ENCODE peak calls at places on chromosomes 16 and 17, in nine cellular contexts. One of them, this sample, is unnamed.

GRCh38 chr16:66939366-66939765 is 4.0 kb downstream of the CES2 start:
- DNase-seq in thyroid gland: no peak
- DNase-seq in CMK: no peak
- DNase-seq in nephron progenitor cell: no peak
- DNase-seq in hepatic stellate cell: no peak
- DNase-seq in fibroblast of lung: no peak
- DNase-seq in heart left ventricle: no peak
- DNase-seq in breast epithelium: no peak
- DNase-seq in H7: no peak
- DNase-seq in this sample: no peak

GRCh38 chr16:9260665-9261064 is 169.2 kb downstream of the HAPSTR1 start:
- DNase-seq in CMK: no peak
- DNase-seq in heart left ventricle: peak; percentile 14
- DNase-seq in nephron progenitor cell: no peak
- DNase-seq in fibroblast of lung: no peak
- DNase-seq in thyroid gland: peak; percentile 26
- DNase-seq in breast epithelium: no peak
- DNase-seq in H7: no peak
- DNase-seq in hepatic stellate cell: no peak
- DNase-seq in this sample: no peak

GRCh38 chr17:81831957-81832607 is 1.0 kb downstream of the MCRIP1 start:
- DNase-seq in fibroblast of lung: no peak
- DNase-seq in breast epithelium: no peak
- DNase-seq in thyroid gland: peak; percentile 10
- DNase-seq in hepatic stellate cell: peak; percentile 68
- DNase-seq in nephron progenitor cell: no peak
- DNase-seq in heart left ventricle: no peak
- DNase-seq in CMK: no peak
- DNase-seq in H7: no peak
- DNase-seq in this sample: no peak

GRCh38 chr17:44376124-44376523 is 12.5 kb upstream of the FAM171A2 start:
- DNase-seq in hepatic stellate cell: peak; percentile 75
- DNase-seq in fibroblast of lung: peak; percentile 68
- DNase-seq in breast epithelium: no peak
- DNase-seq in nephron progenitor cell: peak; percentile 47
- DNase-seq in H7: peak; percentile 94
- DNase-seq in thyroid gland: peak; percentile 68
- DNase-seq in CMK: no peak
- DNase-seq in heart left ventricle: peak; percentile 42
- DNase-seq in this sample: no peak

GRCh38 chr16:87851141-87851587 is 18.1 kb downstream of the SLC7A5 start:
- DNase-seq in hepatic stellate cell: no peak
- DNase-seq in CMK: no peak
- DNase-seq in heart left ventricle: no peak
- DNase-seq in fibroblast of lung: no peak
- DNase-seq in thyroid gland: no peak
- DNase-seq in H7: no peak
- DNase-seq in nephron progenitor cell: no peak
- DNase-seq in breast epithelium: no peak
- DNase-seq in this sample: no peak

GRCh38 chr16:15576960-15577958 is 65.7 kb downstream of the MARF1 start:
- DNase-seq in nephron progenitor cell: no peak
- DNase-seq in H7: no peak
- DNase-seq in heart left ventricle: no peak
- DNase-seq in fibroblast of lung: no peak
- DNase-seq in CMK: no peak
- DNase-seq in hepatic stellate cell: no peak
- DNase-seq in breast epithelium: peak; percentile 85
- DNase-seq in thyroid gland: no peak
- DNase-seq in this sample: no peak

GRCh38 chr17:9676084-9676483 is 30.8 kb downstream of the USP43 start:
- DNase-seq in fibroblast of lung: no peak
- DNase-seq in heart left ventricle: no peak
- DNase-seq in thyroid gland: no peak
- DNase-seq in breast epithelium: no peak
- DNase-seq in hepatic stellate cell: no peak
- DNase-seq in H7: no peak
- DNase-seq in nephron progenitor cell: no peak
- DNase-seq in CMK: no peak
- DNase-seq in this sample: no peak

GRCh38 chr17:28597606-28598383 is 1.0 kb downstream of the SPAG5 start:
- DNase-seq in thyroid gland: no peak
- DNase-seq in hepatic stellate cell: no peak
- DNase-seq in fibroblast of lung: no peak
- DNase-seq in CMK: no peak
- DNase-seq in breast epithelium: no peak
- DNase-seq in H7: no peak
- DNase-seq in nephron progenitor cell: no peak
- DNase-seq in heart left ventricle: no peak
- DNase-seq in this sample: no peak

GRCh38 chr16:27355610-27356009 is 41.8 kb downstream of the IL4R start:
- DNase-seq in fibroblast of lung: peak; percentile 39
- DNase-seq in CMK: no peak
- DNase-seq in breast epithelium: no peak
- DNase-seq in thyroid gland: peak; percentile 18
- DNase-seq in nephron progenitor cell: peak; percentile 14
- DNase-seq in H7: peak; percentile 76
- DNase-seq in heart left ventricle: peak; percentile 33
- DNase-seq in hepatic stellate cell: peak; percentile 34
- DNase-seq in this sample: peak; percentile 73

GRCh38 chr17:43874293-43874692 is 27.3 kb downstream of the CD300LG start:
- DNase-seq in nephron progenitor cell: no peak
- DNase-seq in heart left ventricle: peak; percentile 48
- DNase-seq in fibroblast of lung: no peak
- DNase-seq in hepatic stellate cell: no peak
- DNase-seq in thyroid gland: no peak
- DNase-seq in breast epithelium: no peak
- DNase-seq in H7: no peak
- DNase-seq in CMK: no peak
- DNase-seq in this sample: peak; percentile 59

GRCh38 chr17:2926019-2926650 is 129.9 kb downstream of the RAP1GAP2 start:
- DNase-seq in CMK: peak; percentile 45
- DNase-seq in hepatic stellate cell: no peak
- DNase-seq in heart left ventricle: no peak
- DNase-seq in nephron progenitor cell: no peak
- DNase-seq in H7: no peak
- DNase-seq in thyroid gland: peak; percentile 88
- DNase-seq in fibroblast of lung: no peak
- DNase-seq in breast epithelium: peak; percentile 79
- DNase-seq in this sample: no peak

GRCh38 chr16:51245306-51245705 is 94.2 kb upstream of the SALL1 start:
- DNase-seq in thyroid gland: no peak
- DNase-seq in breast epithelium: no peak
- DNase-seq in nephron progenitor cell: peak; percentile 26
- DNase-seq in heart left ventricle: no peak
- DNase-seq in H7: no peak
- DNase-seq in CMK: no peak
- DNase-seq in hepatic stellate cell: no peak
- DNase-seq in fibroblast of lung: no peak
- DNase-seq in this sample: no peak

GRCh38 chr17:35065880-35066279 is 2.4 kb upstream of the RFFL start:
- DNase-seq in heart left ventricle: no peak
- DNase-seq in fibroblast of lung: no peak
- DNase-seq in thyroid gland: no peak
- DNase-seq in hepatic stellate cell: no peak
- DNase-seq in H7: no peak
- DNase-seq in CMK: no peak
- DNase-seq in nephron progenitor cell: no peak
- DNase-seq in breast epithelium: no peak
- DNase-seq in this sample: no peak

GRCh38 chr17:27807567-27808470 is 7.5 kb upstream of the NOS2 start:
- DNase-seq in thyroid gland: peak; percentile 12
- DNase-seq in hepatic stellate cell: no peak
- DNase-seq in fibroblast of lung: no peak
- DNase-seq in H7: no peak
- DNase-seq in heart left ventricle: no peak
- DNase-seq in CMK: no peak
- DNase-seq in breast epithelium: no peak
- DNase-seq in nephron progenitor cell: no peak
- DNase-seq in this sample: no peak

GRCh38 chr16:4057439-4057877 is 58.8 kb downstream of the ADCY9 start:
- DNase-seq in CMK: no peak
- DNase-seq in hepatic stellate cell: no peak
- DNase-seq in thyroid gland: no peak
- DNase-seq in H7: no peak
- DNase-seq in fibroblast of lung: no peak
- DNase-seq in nephron progenitor cell: no peak
- DNase-seq in heart left ventricle: no peak
- DNase-seq in breast epithelium: no peak
- DNase-seq in this sample: no peak

GRCh38 chr16:28104404-28104803 is 40.9 kb upstream of the GSG1L start:
- DNase-seq in nephron progenitor cell: no peak
- DNase-seq in thyroid gland: no peak
- DNase-seq in fibroblast of lung: no peak
- DNase-seq in H7: no peak
- DNase-seq in CMK: no peak
- DNase-seq in breast epithelium: no peak
- DNase-seq in heart left ventricle: no peak
- DNase-seq in hepatic stellate cell: no peak
- DNase-seq in this sample: no peak

GRCh38 chr16:66416981-66417700 is 10.0 kb upstream of the BEAN1 start:
- DNase-seq in hepatic stellate cell: no peak
- DNase-seq in breast epithelium: no peak
- DNase-seq in CMK: no peak
- DNase-seq in fibroblast of lung: no peak
- DNase-seq in H7: no peak
- DNase-seq in nephron progenitor cell: no peak
- DNase-seq in thyroid gland: no peak
- DNase-seq in heart left ventricle: no peak
- DNase-seq in this sample: no peak

GRCh38 chr17:81512984-81513668 is 527 bp upstream of the ACTG1 start:
- DNase-seq in CMK: no peak
- DNase-seq in heart left ventricle: peak; percentile 61
- DNase-seq in breast epithelium: peak; percentile 73
- DNase-seq in thyroid gland: peak; percentile 76
- DNase-seq in nephron progenitor cell: peak; percentile 65
- DNase-seq in fibroblast of lung: peak; percentile 59
- DNase-seq in hepatic stellate cell: no peak
- DNase-seq in H7: peak; percentile 92
- DNase-seq in this sample: peak; percentile 75

GRCh38 chr17:68343976-68344375 is 52.7 kb downstream of the ARSG start:
- DNase-seq in thyroid gland: no peak
- DNase-seq in hepatic stellate cell: no peak
- DNase-seq in fibroblast of lung: no peak
- DNase-seq in breast epithelium: no peak
- DNase-seq in H7: no peak
- DNase-seq in CMK: no peak
- DNase-seq in heart left ventricle: no peak
- DNase-seq in nephron progenitor cell: no peak
- DNase-seq in this sample: no peak

GRCh38 chr17:29278692-29279091 is 15.3 kb downstream of the NUFIP2 start:
- DNase-seq in thyroid gland: no peak
- DNase-seq in heart left ventricle: no peak
- DNase-seq in CMK: no peak
- DNase-seq in nephron progenitor cell: no peak
- DNase-seq in H7: no peak
- DNase-seq in hepatic stellate cell: no peak
- DNase-seq in fibroblast of lung: no peak
- DNase-seq in breast epithelium: no peak
- DNase-seq in this sample: no peak

GRCh38 chr17:4230142-4230541 is 33.6 kb downstream of the ANKFY1 start:
- DNase-seq in nephron progenitor cell: no peak
- DNase-seq in fibroblast of lung: peak; percentile 99
- DNase-seq in breast epithelium: no peak
- DNase-seq in heart left ventricle: peak; percentile 47
- DNase-seq in thyroid gland: peak; percentile 34
- DNase-seq in hepatic stellate cell: peak; percentile 86
- DNase-seq in H7: no peak
- DNase-seq in CMK: no peak
- DNase-seq in this sample: peak; percentile 68

GRCh38 chr17:82289822-82290541 is 16.5 kb upstream of the CSNK1D start:
- DNase-seq in breast epithelium: no peak
- DNase-seq in nephron progenitor cell: no peak
- DNase-seq in fibroblast of lung: no peak
- DNase-seq in heart left ventricle: no peak
- DNase-seq in CMK: no peak
- DNase-seq in thyroid gland: no peak
- DNase-seq in H7: no peak
- DNase-seq in hepatic stellate cell: no peak
- DNase-seq in this sample: no peak

GRCh38 chr16:7332611-7333010 is at the start of gene RBFOX1:
- DNase-seq in thyroid gland: no peak
- DNase-seq in hepatic stellate cell: no peak
- DNase-seq in heart left ventricle: no peak
- DNase-seq in nephron progenitor cell: no peak
- DNase-seq in CMK: no peak
- DNase-seq in H7: no peak
- DNase-seq in fibroblast of lung: no peak
- DNase-seq in breast epithelium: no peak
- DNase-seq in this sample: no peak

GRCh38 chr17:2158011-2158410 is 103.1 kb downstream of the HIC1 start:
- DNase-seq in CMK: no peak
- DNase-seq in H7: no peak
- DNase-seq in fibroblast of lung: peak; percentile 99
- DNase-seq in thyroid gland: no peak
- DNase-seq in nephron progenitor cell: no peak
- DNase-seq in breast epithelium: no peak
- DNase-seq in hepatic stellate cell: no peak
- DNase-seq in heart left ventricle: no peak
- DNase-seq in this sample: no peak

GRCh38 chr17:8887834-8888703 is 20.6 kb upstream of the PIK3R6 start:
- DNase-seq in hepatic stellate cell: peak; percentile 32
- DNase-seq in heart left ventricle: peak; percentile 44
- DNase-seq in nephron progenitor cell: peak; percentile 79
- DNase-seq in H7: peak; percentile 90
- DNase-seq in CMK: no peak
- DNase-seq in thyroid gland: peak; percentile 22
- DNase-seq in fibroblast of lung: peak; percentile 38
- DNase-seq in breast epithelium: no peak
- DNase-seq in this sample: no peak

GRCh38 chr17:58660621-58661020 is 31.2 kb downstream of the TEX14 start:
- DNase-seq in H7: no peak
- DNase-seq in nephron progenitor cell: no peak
- DNase-seq in hepatic stellate cell: no peak
- DNase-seq in breast epithelium: no peak
- DNase-seq in fibroblast of lung: no peak
- DNase-seq in thyroid gland: no peak
- DNase-seq in CMK: no peak
- DNase-seq in heart left ventricle: no peak
- DNase-seq in this sample: no peak

GRCh38 chr16:75921281-75921680 is 195.0 kb upstream of the CPHXL start:
- DNase-seq in heart left ventricle: no peak
- DNase-seq in thyroid gland: no peak
- DNase-seq in hepatic stellate cell: no peak
- DNase-seq in fibroblast of lung: no peak
- DNase-seq in nephron progenitor cell: no peak
- DNase-seq in breast epithelium: no peak
- DNase-seq in H7: peak; percentile 27
- DNase-seq in CMK: no peak
- DNase-seq in this sample: no peak

GRCh38 chr16:55842369-55843104 is 9.6 kb upstream of the CES1 start:
- DNase-seq in breast epithelium: no peak
- DNase-seq in H7: peak; percentile 75
- DNase-seq in nephron progenitor cell: peak; percentile 30
- DNase-seq in fibroblast of lung: peak; percentile 61
- DNase-seq in hepatic stellate cell: peak; percentile 53
- DNase-seq in thyroid gland: peak; percentile 5
- DNase-seq in CMK: peak; percentile 14
- DNase-seq in heart left ventricle: no peak
- DNase-seq in this sample: no peak

This sample was measured in right atrium auricular region.